ENCODE peak calls at places on chromosomes 16 and 17, in six cellular contexts. K is lung, W is A549, X is ascending aorta, G is dorsolateral prefrontal cortex, D is OCI-LY7. V is an unnamed sample.

GRCh38 chr16:84179612-84180320 is 7.1 kb downstream of the TAF1C start:
- DNase-seq in K (no peak), W (no peak), X (no peak), G (no peak), D (no peak), V (no peak)

GRCh38 chr17:60173304-60173807 is 23.6 kb downstream of the CA4 start:
- DNase-seq in K (no peak), W (no peak), X (no peak), G (no peak), D (no peak), V (peak)

GRCh38 chr16:66189951-66190350 is 176.5 kb upstream of the CDH5 start:
- DNase-seq in K (peak), W (no peak), X (no peak), G (no peak), D (no peak), V (peak)

GRCh38 chr16:82701302-82702022 is 74.7 kb downstream of the CDH13 start:
- DNase-seq in K (no peak), W (no peak), X (no peak), G (no peak), D (no peak), V (peak)

GRCh38 chr17:8939496-8940334 is 25.8 kb downstream of the PIK3R5 start:
- DNase-seq in K (no peak), W (no peak), X (no peak), G (no peak), D (no peak), V (no peak)

GRCh38 chr16:87466975-87467501 is 25.8 kb downstream of the ZCCHC14 start:
- DNase-seq in K (no peak), W (no peak), X (no peak), G (no peak), D (no peak), V (no peak)

GRCh38 chr16:65621640-65622039 is 499.8 kb upstream of the CDH11 start:
- DNase-seq in K (no peak), W (no peak), X (no peak), G (no peak), D (peak), V (no peak)

GRCh38 chr17:77734371-77735050 is 224.0 kb upstream of the TNRC6C start:
- DNase-seq in K (peak), W (peak), X (peak), G (peak), D (no peak), V (no peak)

GRCh38 chr16:83833921-83834320 is 26.1 kb downstream of the HSBP1 start:
- DNase-seq in K (no peak), W (no peak), X (no peak), G (no peak), D (no peak), V (no peak)

GRCh38 chr16:81901483-81901882 is 109.8 kb downstream of the SDR42E1 start:
- DNase-seq in K (peak), W (no peak), X (no peak), G (no peak), D (no peak), V (peak)

GRCh38 chr17:48995871-48996695 is 1.1 kb upstream of the IGF2BP1 start:
- DNase-seq in K (no peak), W (peak), X (no peak), G (no peak), D (peak), V (peak)

GRCh38 chr17:42676424-42677011 is at the start of gene PLEKHH3:
- DNase-seq in K (no peak), W (no peak), X (peak), G (no peak), D (peak), V (no peak)

GRCh38 chr16:87657621-87658192 is 55.4 kb downstream of the JPH3 start:
- DNase-seq in K (no peak), W (no peak), X (no peak), G (no peak), D (peak), V (no peak)

GRCh38 chr16:75761111-75761510 is 34.8 kb upstream of the CPHXL start:
- DNase-seq in K (no peak), W (no peak), X (no peak), G (no peak), D (peak), V (peak)

GRCh38 chr16:4660454-4661007 is 32.8 kb upstream of the NUDT16L1 start:
- DNase-seq in K (peak), W (no peak), X (no peak), G (peak), D (no peak), V (peak)

GRCh38 chr17:45155029-45155428 is 6.6 kb upstream of the HEXIM2 start:
- DNase-seq in K (no peak), W (no peak), X (no peak), G (no peak), D (no peak), V (no peak)

GRCh38 chr17:45156242-45156641 is 5.4 kb upstream of the HEXIM2 start:
- DNase-seq in K (no peak), W (no peak), X (no peak), G (no peak), D (no peak), V (no peak)

GRCh38 chr17:45160505-45161287 is 979 bp upstream of the HEXIM2 start:
- DNase-seq in K (peak), W (peak), X (peak), G (peak), D (peak), V (peak)

GRCh38 chr17:45150911-45151809 is 2.9 kb downstream of the HEXIM1 start:
- DNase-seq in K (no peak), W (no peak), X (no peak), G (no peak), D (no peak), V (no peak)

DNA sequence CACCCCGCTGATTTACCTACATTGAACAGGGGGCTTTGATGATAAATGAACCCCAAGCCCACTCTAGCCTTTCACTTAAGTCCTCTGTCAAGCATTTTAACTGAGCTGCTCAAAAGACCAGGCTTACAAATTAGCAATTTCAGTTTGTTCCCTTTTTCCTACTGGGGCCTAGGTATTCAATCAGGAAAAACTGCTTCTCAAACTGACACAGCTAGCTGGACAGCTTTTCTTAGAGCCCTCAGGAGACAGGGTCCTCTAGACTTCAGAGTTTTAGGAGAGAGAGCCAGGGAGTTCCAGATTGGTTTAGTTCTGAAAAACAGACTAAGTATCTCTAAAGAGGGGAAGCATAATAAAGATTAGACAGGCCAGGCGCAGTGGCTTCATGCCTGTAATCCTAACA is 6.2 kb upstream of the HEXIM2 start:
- DNase-seq in K (no peak), W (no peak), X (no peak), G (no peak), D (no peak), V (no peak)
- H3K4me3 ChIP-seq in K (no peak), W (no peak), X (no peak), G (no peak), D (no peak), V (no peak)

GRCh38 chr17:39757931-39758873 is 20.5 kb downstream of the GRB7 start:
- DNase-seq in K (no peak), W (no peak), X (no peak), G (no peak), D (peak), V (peak)

GRCh38 chr17:39757176-39757662 is 19.5 kb downstream of the GRB7 start:
- DNase-seq in K (no peak), W (no peak), X (no peak), G (no peak), D (no peak), V (no peak)

GRCh38 chr17:39754958-39755549 is 17.3 kb downstream of the GRB7 start:
- DNase-seq in K (no peak), W (no peak), X (no peak), G (no peak), D (peak), V (peak)

GRCh38 chr17:39755550-39756375 is 18.0 kb downstream of the GRB7 start:
- DNase-seq in K (no peak), W (no peak), X (no peak), G (no peak), D (peak), V (no peak)

DNA sequence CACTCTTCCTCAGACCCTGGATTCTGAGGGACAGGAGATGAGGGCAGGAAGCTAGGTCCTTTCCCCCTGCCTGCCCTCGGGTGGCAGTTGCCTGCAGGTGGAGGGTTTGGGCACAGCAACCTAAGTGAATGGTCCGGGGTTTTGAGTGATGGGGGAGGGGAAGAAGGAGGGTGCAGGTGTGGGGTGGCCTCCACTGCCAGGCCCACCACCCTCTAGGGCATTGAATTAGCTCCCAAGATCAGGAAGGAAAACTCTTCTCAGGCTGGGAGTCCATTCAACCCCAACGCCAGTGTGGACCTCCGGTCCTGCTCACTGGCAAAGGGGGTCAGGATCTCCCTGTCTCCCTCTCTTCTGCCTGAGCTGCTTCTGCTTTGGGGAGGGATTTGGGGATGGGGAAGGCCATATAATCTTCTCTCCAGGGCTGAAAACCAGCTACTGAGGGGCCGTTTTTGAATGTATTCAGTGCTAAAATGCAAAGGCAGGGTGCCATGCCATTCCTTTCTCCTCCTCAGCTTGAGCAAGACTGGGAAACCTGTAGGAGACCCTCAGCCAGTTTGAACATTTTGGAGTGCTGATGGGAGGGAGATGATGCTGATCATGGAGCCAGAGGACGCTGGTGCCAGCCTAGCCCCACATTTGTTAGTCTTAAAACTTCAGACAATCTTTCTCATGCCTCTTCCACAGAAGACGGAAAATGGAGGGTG is 18.8 kb downstream of the GRB7 start:
- DNase-seq in K (no peak), W (no peak), X (no peak), G (no peak), D (peak), V (no peak)
- H3K4me3 ChIP-seq in K (no peak), W (no peak), X (no peak), G (no peak), D (peak), V (no peak)

DNA sequence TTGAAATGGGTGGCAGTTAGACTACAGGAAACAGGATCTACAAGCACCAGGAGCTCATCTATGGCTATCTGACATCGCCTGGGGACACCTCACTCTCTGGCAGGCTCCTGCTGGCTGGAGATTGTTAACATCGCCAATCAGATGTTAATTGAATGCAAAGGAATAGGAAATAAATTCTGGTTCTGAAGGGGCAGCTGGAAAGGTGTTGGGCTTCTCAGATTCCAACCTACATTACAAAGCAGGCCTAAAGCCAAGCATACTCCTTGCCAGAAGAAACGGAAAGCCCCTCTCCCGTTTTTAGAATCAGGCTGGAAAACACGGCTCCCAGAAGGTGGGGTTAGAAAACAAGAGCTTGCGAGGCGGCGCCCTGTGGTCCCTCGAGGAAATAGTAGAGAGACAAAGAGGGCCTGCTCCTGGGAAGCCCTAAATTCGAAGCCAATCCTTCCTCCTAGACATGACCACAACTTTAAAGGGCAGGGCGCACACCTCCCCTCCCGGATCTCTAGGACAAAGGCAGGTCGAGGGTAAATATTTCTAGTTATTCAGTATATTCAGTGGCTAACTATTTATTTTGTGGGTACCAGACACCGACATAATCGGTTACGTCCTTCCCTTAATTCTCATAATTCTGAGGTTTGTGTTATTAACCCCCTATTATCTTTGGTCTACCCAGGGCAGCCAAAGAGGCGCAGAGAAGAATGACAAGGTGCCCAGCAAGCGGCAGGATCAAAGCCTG is 763 bp upstream of the TOM1L1 start:
- DNase-seq in K (no peak), W (no peak), X (no peak), G (no peak), D (no peak), V (no peak)
- H3K4me3 ChIP-seq in K (no peak), W (peak), X (peak), G (peak), D (no peak), V (peak)

DNA sequence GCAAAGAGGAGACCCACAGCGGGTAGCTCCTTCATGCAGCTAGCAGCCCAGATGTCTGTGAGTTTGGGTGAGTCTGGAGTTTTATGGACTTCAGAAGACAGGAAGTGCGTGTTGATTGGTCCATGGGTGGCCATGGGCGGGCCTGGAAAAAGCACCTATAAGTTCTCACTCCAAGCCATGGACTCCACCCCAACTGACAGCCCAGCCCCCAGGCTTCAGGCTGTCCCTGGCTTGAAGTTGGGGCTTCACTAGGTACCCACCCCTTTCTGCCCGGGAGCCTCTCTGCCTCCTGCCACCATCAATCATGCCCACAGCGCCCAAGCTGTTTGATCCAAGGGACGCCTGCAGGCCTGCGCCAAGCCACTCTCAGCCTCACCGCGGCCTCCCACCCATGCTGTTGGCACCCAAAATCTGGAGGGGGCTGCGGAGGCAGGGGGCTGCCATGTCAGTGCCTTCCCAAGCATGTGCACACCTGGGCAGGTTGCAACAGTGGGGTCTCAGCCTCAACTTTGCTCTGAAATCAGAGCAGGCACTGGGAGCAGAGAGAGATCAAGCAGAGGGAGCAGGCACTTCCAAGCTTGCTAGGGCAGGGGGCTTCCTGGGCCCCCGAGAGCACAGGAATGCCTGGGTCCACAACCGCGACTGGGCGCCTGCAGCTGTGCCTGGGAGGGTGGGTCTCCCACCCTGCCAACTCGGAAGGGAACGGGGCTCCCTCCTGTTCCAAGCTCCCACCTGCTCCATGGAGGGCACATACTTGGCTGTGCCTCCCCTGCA is 1503.7 kb downstream of the CDH11 start:
- DNase-seq in K (no peak), W (peak), X (no peak), G (no peak), D (no peak), V (no peak)
- H3K4me3 ChIP-seq in K (no peak), W (peak), X (no peak), G (no peak), D (no peak), V (no peak)

GRCh38 chr17:74888440-74888839 is 5.0 kb downstream of the FADS6 start:
- DNase-seq in K (no peak), W (no peak), X (no peak), G (no peak), D (no peak), V (no peak)

GRCh38 chr17:74892013-74892841 is 1.2 kb downstream of the FADS6 start:
- DNase-seq in K (peak), W (no peak), X (no peak), G (no peak), D (no peak), V (no peak)

GRCh38 chr17:74892974-74893911 is at the start of gene FADS6:
- DNase-seq in K (no peak), W (no peak), X (no peak), G (peak), D (no peak), V (no peak)

GRCh38 chr17:74893936-74894671 is 671 bp upstream of the FADS6 start:
- DNase-seq in K (no peak), W (no peak), X (no peak), G (no peak), D (no peak), V (no peak)

GRCh38 chr17:74890554-74890953 is 2.9 kb downstream of the FADS6 start:
- DNase-seq in K (no peak), W (no peak), X (no peak), G (no peak), D (no peak), V (no peak)
- H3K4me3 ChIP-seq in K (no peak), W (no peak), X (no peak), G (no peak), D (no peak), V (no peak)

GRCh38 chr17:7019406-7019805 is 3.4 kb upstream of the BCL6B start:
- DNase-seq in K (no peak), W (no peak), X (peak), G (no peak), D (no peak), V (no peak)

GRCh38 chr17:7019839-7020519 is 2.9 kb upstream of the BCL6B start:
- DNase-seq in K (no peak), W (peak), X (peak), G (no peak), D (no peak), V (peak)

GRCh38 chr17:7017827-7018200 is 5.0 kb upstream of the BCL6B start:
- DNase-seq in K (no peak), W (no peak), X (peak), G (no peak), D (no peak), V (no peak)

GRCh38 chr17:7016886-7017826 is 4.7 kb downstream of the RNASEK start:
- DNase-seq in K (no peak), W (no peak), X (peak), G (no peak), D (no peak), V (no peak)

GRCh38 chr17:7018331-7018964 is 4.4 kb upstream of the BCL6B start:
- DNase-seq in K (no peak), W (no peak), X (peak), G (no peak), D (no peak), V (no peak)
- H3K4me3 ChIP-seq in K (no peak), W (no peak), X (peak), G (peak), D (no peak), V (no peak)

GRCh38 chr16:88978608-88979346 is 1.8 kb upstream of the CBFA2T3 start:
- DNase-seq in K (no peak), W (no peak), X (no peak), G (no peak), D (peak), V (no peak)
- H3K4me3 ChIP-seq in K (no peak), W (no peak), X (no peak), G (no peak), D (peak), V (no peak)

GRCh38 chr17:5561736-5562135 is 22.6 kb downstream of the NLRP1 start:
- DNase-seq in K (no peak), W (no peak), X (no peak), G (no peak), D (no peak), V (no peak)

GRCh38 chr17:5562661-5563360 is 21.5 kb downstream of the NLRP1 start:
- DNase-seq in K (no peak), W (no peak), X (no peak), G (no peak), D (no peak), V (no peak)

GRCh38 chr17:5562172-5562571 is 22.1 kb downstream of the NLRP1 start:
- DNase-seq in K (no peak), W (no peak), X (no peak), G (no peak), D (no peak), V (no peak)

GRCh38 chr17:5563451-5563850 is 20.9 kb downstream of the NLRP1 start:
- DNase-seq in K (no peak), W (no peak), X (no peak), G (no peak), D (no peak), V (no peak)

DNA sequence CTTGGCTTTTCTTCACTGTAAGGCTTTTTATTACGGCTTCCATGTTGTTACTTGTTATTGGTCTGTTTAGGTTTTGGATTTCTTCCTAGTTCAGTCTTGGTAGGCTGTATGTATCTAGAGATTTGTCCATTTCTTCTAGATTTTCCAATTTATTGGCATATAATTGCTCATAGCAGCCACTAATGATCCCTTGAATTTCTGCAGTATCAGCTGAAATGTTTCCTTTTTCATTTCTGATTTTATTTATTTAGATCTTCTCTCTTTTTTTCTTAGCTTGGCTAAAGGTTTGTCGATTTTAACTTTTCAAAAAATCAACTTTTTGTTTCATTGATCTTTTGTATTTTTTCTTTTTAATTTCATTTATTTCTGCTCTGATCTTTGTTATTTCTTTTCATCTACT is 18.5 kb downstream of the NLRP1 start:
- DNase-seq in K (no peak), W (no peak), X (no peak), G (no peak), D (no peak), V (no peak)
- H3K4me3 ChIP-seq in K (no peak), W (no peak), X (no peak), G (no peak), D (no peak), V (no peak)

GRCh38 chr17:5951912-5952311 is 118.3 kb upstream of the WSCD1 start:
- DNase-seq in K (no peak), W (no peak), X (no peak), G (no peak), D (no peak), V (no peak)
- H3K4me3 ChIP-seq in K (no peak), W (no peak), X (no peak), G (no peak), D (no peak), V (no peak)